ENCODE peak calls at places on chromosomes 11 and 22, in seven cellular contexts. One of them, this sample, is unnamed.

GRCh38 chr11:4863893-4864292 is 14.9 kb upstream of the OR51S1 start:
- DNase-seq in fibroblast of lung: no peak
- DNase-seq in lower lobe of right lung: no peak
- DNase-seq in right atrium auricular region: no peak
- DNase-seq in CD8-positive, alpha-beta T cell: no peak
- DNase-seq in body of pancreas: no peak
- DNase-seq in tibial nerve: no peak
- DNase-seq in this sample: no peak

GRCh38 chr22:39652990-39653786 is 82.6 kb downstream of the CACNA1I start:
- DNase-seq in fibroblast of lung: no peak
- DNase-seq in lower lobe of right lung: no peak
- DNase-seq in right atrium auricular region: no peak
- DNase-seq in CD8-positive, alpha-beta T cell: no peak
- DNase-seq in body of pancreas: no peak
- DNase-seq in tibial nerve: no peak
- DNase-seq in this sample: no peak

GRCh38 chr22:31089101-31090100 is 8.3 kb downstream of the SMTN start:
- DNase-seq in fibroblast of lung: no peak
- DNase-seq in lower lobe of right lung: no peak
- DNase-seq in right atrium auricular region: no peak
- DNase-seq in CD8-positive, alpha-beta T cell: peak
- DNase-seq in body of pancreas: peak
- DNase-seq in tibial nerve: no peak
- DNase-seq in this sample: no peak

GRCh38 chr11:12286606-12287005 is 90.8 kb upstream of the PARVA start:
- DNase-seq in fibroblast of lung: no peak
- DNase-seq in lower lobe of right lung: no peak
- DNase-seq in right atrium auricular region: peak
- DNase-seq in CD8-positive, alpha-beta T cell: no peak
- DNase-seq in body of pancreas: no peak
- DNase-seq in tibial nerve: peak
- DNase-seq in this sample: no peak

GRCh38 chr22:43171607-43172006 is 15.3 kb downstream of the TTLL12 start:
- DNase-seq in fibroblast of lung: no peak
- DNase-seq in lower lobe of right lung: no peak
- DNase-seq in right atrium auricular region: no peak
- DNase-seq in CD8-positive, alpha-beta T cell: no peak
- DNase-seq in body of pancreas: no peak
- DNase-seq in tibial nerve: no peak
- DNase-seq in this sample: no peak

GRCh38 chr11:70080763-70081162 is 2.6 kb downstream of the ANO1 start:
- DNase-seq in fibroblast of lung: peak
- DNase-seq in lower lobe of right lung: no peak
- DNase-seq in right atrium auricular region: no peak
- DNase-seq in CD8-positive, alpha-beta T cell: no peak
- DNase-seq in body of pancreas: no peak
- DNase-seq in tibial nerve: no peak
- DNase-seq in this sample: peak

GRCh38 chr22:41271787-41272186 is 14.2 kb downstream of the RANGAP1 start:
- DNase-seq in fibroblast of lung: no peak
- DNase-seq in lower lobe of right lung: no peak
- DNase-seq in right atrium auricular region: no peak
- DNase-seq in CD8-positive, alpha-beta T cell: no peak
- DNase-seq in body of pancreas: no peak
- DNase-seq in tibial nerve: no peak
- DNase-seq in this sample: no peak

GRCh38 chr11:104443387-104443786 is 279.4 kb upstream of the PDGFD start:
- DNase-seq in fibroblast of lung: peak
- DNase-seq in lower lobe of right lung: no peak
- DNase-seq in right atrium auricular region: no peak
- DNase-seq in CD8-positive, alpha-beta T cell: no peak
- DNase-seq in body of pancreas: no peak
- DNase-seq in tibial nerve: no peak
- DNase-seq in this sample: no peak

GRCh38 chr22:19041403-19042074 is 80.7 kb downstream of the DGCR2 start:
- DNase-seq in fibroblast of lung: no peak
- DNase-seq in lower lobe of right lung: peak
- DNase-seq in right atrium auricular region: no peak
- DNase-seq in CD8-positive, alpha-beta T cell: no peak
- DNase-seq in body of pancreas: no peak
- DNase-seq in tibial nerve: no peak
- DNase-seq in this sample: no peak

GRCh38 chr11:69059429-69059828 is 10.7 kb downstream of the TPCN2 start:
- DNase-seq in fibroblast of lung: no peak
- DNase-seq in lower lobe of right lung: no peak
- DNase-seq in right atrium auricular region: no peak
- DNase-seq in CD8-positive, alpha-beta T cell: no peak
- DNase-seq in body of pancreas: no peak
- DNase-seq in tibial nerve: no peak
- DNase-seq in this sample: no peak

GRCh38 chr11:82927264-82927880 is 25.8 kb downstream of the DDIAS start:
- DNase-seq in fibroblast of lung: peak
- DNase-seq in lower lobe of right lung: no peak
- DNase-seq in right atrium auricular region: no peak
- DNase-seq in CD8-positive, alpha-beta T cell: peak
- DNase-seq in body of pancreas: peak
- DNase-seq in tibial nerve: peak
- DNase-seq in this sample: peak

GRCh38 chr11:57140568-57140967 is 41.2 kb upstream of the LRRC55 start:
- DNase-seq in fibroblast of lung: no peak
- DNase-seq in lower lobe of right lung: no peak
- DNase-seq in right atrium auricular region: no peak
- DNase-seq in CD8-positive, alpha-beta T cell: no peak
- DNase-seq in body of pancreas: no peak
- DNase-seq in tibial nerve: no peak
- DNase-seq in this sample: no peak

GRCh38 chr11:131370090-131370751 is at the start of gene NTM:
- DNase-seq in fibroblast of lung: peak
- DNase-seq in lower lobe of right lung: no peak
- DNase-seq in right atrium auricular region: peak
- DNase-seq in CD8-positive, alpha-beta T cell: no peak
- DNase-seq in body of pancreas: peak
- DNase-seq in tibial nerve: peak
- DNase-seq in this sample: no peak

GRCh38 chr22:42277988-42278776 is 7.7 kb upstream of the TCF20 start:
- DNase-seq in fibroblast of lung: no peak
- DNase-seq in lower lobe of right lung: no peak
- DNase-seq in right atrium auricular region: no peak
- DNase-seq in CD8-positive, alpha-beta T cell: no peak
- DNase-seq in body of pancreas: no peak
- DNase-seq in tibial nerve: peak
- DNase-seq in this sample: peak

GRCh38 chr11:13462311-13462927 is 603 bp downstream of the BTBD10 start:
- DNase-seq in fibroblast of lung: peak
- DNase-seq in lower lobe of right lung: peak
- DNase-seq in right atrium auricular region: no peak
- DNase-seq in CD8-positive, alpha-beta T cell: peak
- DNase-seq in body of pancreas: peak
- DNase-seq in tibial nerve: peak
- DNase-seq in this sample: peak

GRCh38 chr11:18135308-18135707 is 2.9 kb downstream of the MRGPRX3 start:
- DNase-seq in fibroblast of lung: no peak
- DNase-seq in lower lobe of right lung: no peak
- DNase-seq in right atrium auricular region: no peak
- DNase-seq in CD8-positive, alpha-beta T cell: no peak
- DNase-seq in body of pancreas: no peak
- DNase-seq in tibial nerve: no peak
- DNase-seq in this sample: no peak

DNA sequence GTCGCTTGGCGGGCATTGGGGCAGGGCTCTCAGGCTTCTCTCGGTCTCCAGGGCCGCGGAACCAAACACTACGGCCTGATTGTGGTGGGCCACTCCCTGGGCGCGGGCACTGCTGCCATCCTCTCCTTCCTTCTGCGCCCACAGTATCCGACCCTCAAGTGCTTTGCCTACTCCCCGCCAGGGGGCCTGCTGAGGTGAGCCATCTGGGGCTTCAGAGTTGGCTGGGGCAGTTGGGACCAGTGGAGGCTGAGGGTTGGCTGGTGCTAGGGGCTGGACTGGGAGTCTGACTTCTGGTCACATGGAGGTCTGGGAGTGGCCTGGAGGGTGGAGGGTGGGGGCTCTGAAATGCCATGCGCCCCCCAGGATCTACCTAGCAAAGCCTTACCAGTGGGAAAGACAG is 15.3 kb upstream of the MYRF start:
- DNase-seq in fibroblast of lung: no peak
- DNase-seq in lower lobe of right lung: no peak
- DNase-seq in right atrium auricular region: no peak
- DNase-seq in CD8-positive, alpha-beta T cell: no peak
- DNase-seq in body of pancreas: no peak
- DNase-seq in tibial nerve: no peak
- DNase-seq in this sample: no peak
- TF ChIP-seq CTCF in fibroblast of lung: no peak
- TF ChIP-seq CTCF in lower lobe of right lung: no peak
- TF ChIP-seq CTCF in right atrium auricular region: no peak
- TF ChIP-seq CTCF in CD8-positive, alpha-beta T cell: no peak
- TF ChIP-seq CTCF in body of pancreas: no peak
- TF ChIP-seq CTCF in tibial nerve: no peak
- TF ChIP-seq CTCF in this sample: no peak

GRCh38 chr22:25942126-25942988 is 200.4 kb downstream of the MYO18B start:
- DNase-seq in fibroblast of lung: no peak
- DNase-seq in lower lobe of right lung: no peak
- DNase-seq in right atrium auricular region: no peak
- DNase-seq in CD8-positive, alpha-beta T cell: no peak
- DNase-seq in body of pancreas: no peak
- DNase-seq in tibial nerve: no peak
- DNase-seq in this sample: no peak

GRCh38 chr22:25941365-25941960 is 199.5 kb downstream of the MYO18B start:
- DNase-seq in fibroblast of lung: no peak
- DNase-seq in lower lobe of right lung: no peak
- DNase-seq in right atrium auricular region: no peak
- DNase-seq in CD8-positive, alpha-beta T cell: no peak
- DNase-seq in body of pancreas: no peak
- DNase-seq in tibial nerve: no peak
- DNase-seq in this sample: no peak

GRCh38 chr22:25940479-25940878 is 198.5 kb downstream of the MYO18B start:
- DNase-seq in fibroblast of lung: no peak
- DNase-seq in lower lobe of right lung: no peak
- DNase-seq in right atrium auricular region: no peak
- DNase-seq in CD8-positive, alpha-beta T cell: no peak
- DNase-seq in body of pancreas: no peak
- DNase-seq in tibial nerve: no peak
- DNase-seq in this sample: no peak

GRCh38 chr22:25939384-25939783 is 197.4 kb downstream of the MYO18B start:
- DNase-seq in fibroblast of lung: no peak
- DNase-seq in lower lobe of right lung: no peak
- DNase-seq in right atrium auricular region: no peak
- DNase-seq in CD8-positive, alpha-beta T cell: no peak
- DNase-seq in body of pancreas: no peak
- DNase-seq in tibial nerve: no peak
- DNase-seq in this sample: no peak

GRCh38 chr22:25942989-25943411 is 201.0 kb downstream of the MYO18B start:
- DNase-seq in fibroblast of lung: no peak
- DNase-seq in lower lobe of right lung: no peak
- DNase-seq in right atrium auricular region: no peak
- DNase-seq in CD8-positive, alpha-beta T cell: no peak
- DNase-seq in body of pancreas: peak
- DNase-seq in tibial nerve: no peak
- DNase-seq in this sample: no peak
- H3K27ac ChIP-seq in fibroblast of lung: no peak
- H3K27ac ChIP-seq in lower lobe of right lung: no peak
- H3K27ac ChIP-seq in right atrium auricular region: peak
- H3K27ac ChIP-seq in CD8-positive, alpha-beta T cell: no peak
- H3K27ac ChIP-seq in body of pancreas: no peak
- H3K27ac ChIP-seq in tibial nerve: no peak
- H3K27ac ChIP-seq in this sample: no peak

GRCh38 chr11:120662071-120662611 is 150.6 kb downstream of the GRIK4 start:
- DNase-seq in fibroblast of lung: no peak
- DNase-seq in lower lobe of right lung: no peak
- DNase-seq in right atrium auricular region: no peak
- DNase-seq in CD8-positive, alpha-beta T cell: no peak
- DNase-seq in body of pancreas: no peak
- DNase-seq in tibial nerve: no peak
- DNase-seq in this sample: no peak

GRCh38 chr11:120658071-120658423 is 146.5 kb downstream of the GRIK4 start:
- DNase-seq in fibroblast of lung: no peak
- DNase-seq in lower lobe of right lung: no peak
- DNase-seq in right atrium auricular region: no peak
- DNase-seq in CD8-positive, alpha-beta T cell: no peak
- DNase-seq in body of pancreas: no peak
- DNase-seq in tibial nerve: no peak
- DNase-seq in this sample: no peak

GRCh38 chr11:120657306-120658070 is 145.9 kb downstream of the GRIK4 start:
- DNase-seq in fibroblast of lung: no peak
- DNase-seq in lower lobe of right lung: no peak
- DNase-seq in right atrium auricular region: no peak
- DNase-seq in CD8-positive, alpha-beta T cell: no peak
- DNase-seq in body of pancreas: no peak
- DNase-seq in tibial nerve: no peak
- DNase-seq in this sample: no peak

GRCh38 chr11:120659076-120659475 is 147.5 kb downstream of the GRIK4 start:
- DNase-seq in fibroblast of lung: no peak
- DNase-seq in lower lobe of right lung: no peak
- DNase-seq in right atrium auricular region: no peak
- DNase-seq in CD8-positive, alpha-beta T cell: no peak
- DNase-seq in body of pancreas: no peak
- DNase-seq in tibial nerve: no peak
- DNase-seq in this sample: no peak

DNA sequence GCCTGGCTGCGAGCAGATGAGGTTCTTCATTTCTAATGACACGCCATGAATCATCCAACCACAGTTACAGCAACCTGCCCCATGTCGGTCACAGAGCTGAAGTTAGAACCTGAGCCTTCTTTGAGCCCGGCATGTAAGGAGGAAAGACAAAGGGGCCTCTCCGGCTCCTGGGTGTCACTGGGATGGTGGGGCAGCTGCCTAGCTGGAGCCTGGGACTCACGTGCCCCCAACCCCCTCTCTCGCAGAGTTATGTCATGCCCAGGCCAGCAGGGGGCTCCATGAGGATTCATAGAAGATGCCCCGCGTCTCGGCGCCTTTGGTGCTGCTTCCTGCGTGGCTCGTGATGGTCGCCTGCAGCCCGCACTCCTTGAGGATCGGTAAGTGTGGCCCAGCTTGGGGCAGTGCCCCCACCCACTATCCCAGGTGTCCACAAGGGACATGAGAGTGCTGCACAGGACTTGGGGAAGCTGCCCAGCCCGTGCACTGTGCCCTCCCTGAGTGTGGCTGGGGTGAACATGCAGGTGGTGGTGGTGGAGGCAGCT is 148.5 kb downstream of the GRIK4 start:
- DNase-seq in fibroblast of lung: peak
- DNase-seq in lower lobe of right lung: no peak
- DNase-seq in right atrium auricular region: no peak
- DNase-seq in CD8-positive, alpha-beta T cell: peak
- DNase-seq in body of pancreas: peak
- DNase-seq in tibial nerve: no peak
- DNase-seq in this sample: peak
- TF ChIP-seq CTCF in fibroblast of lung: peak
- TF ChIP-seq CTCF in lower lobe of right lung: no peak
- TF ChIP-seq CTCF in right atrium auricular region: no peak
- TF ChIP-seq CTCF in CD8-positive, alpha-beta T cell: no peak
- TF ChIP-seq CTCF in body of pancreas: peak
- TF ChIP-seq CTCF in tibial nerve: no peak
- TF ChIP-seq CTCF in this sample: no peak

GRCh38 chr11:87892291-87892690 is 283.0 kb downstream of the RAB38 start:
- DNase-seq in fibroblast of lung: no peak
- DNase-seq in lower lobe of right lung: no peak
- DNase-seq in right atrium auricular region: no peak
- DNase-seq in CD8-positive, alpha-beta T cell: no peak
- DNase-seq in body of pancreas: no peak
- DNase-seq in tibial nerve: no peak
- DNase-seq in this sample: no peak

GRCh38 chr11:87895021-87895420 is 280.2 kb downstream of the RAB38 start:
- DNase-seq in fibroblast of lung: no peak
- DNase-seq in lower lobe of right lung: no peak
- DNase-seq in right atrium auricular region: no peak
- DNase-seq in CD8-positive, alpha-beta T cell: no peak
- DNase-seq in body of pancreas: no peak
- DNase-seq in tibial nerve: no peak
- DNase-seq in this sample: no peak

GRCh38 chr11:87889126-87889525 is 286.1 kb downstream of the RAB38 start:
- DNase-seq in fibroblast of lung: no peak
- DNase-seq in lower lobe of right lung: no peak
- DNase-seq in right atrium auricular region: no peak
- DNase-seq in CD8-positive, alpha-beta T cell: no peak
- DNase-seq in body of pancreas: no peak
- DNase-seq in tibial nerve: no peak
- DNase-seq in this sample: no peak
- H3K27ac ChIP-seq in fibroblast of lung: no peak
- H3K27ac ChIP-seq in lower lobe of right lung: no peak
- H3K27ac ChIP-seq in right atrium auricular region: no peak
- H3K27ac ChIP-seq in CD8-positive, alpha-beta T cell: no peak
- H3K27ac ChIP-seq in body of pancreas: no peak
- H3K27ac ChIP-seq in tibial nerve: no peak
- H3K27ac ChIP-seq in this sample: no peak

This sample was measured in RWPE1.